ENCODE peak calls at places on chromosomes 11 and 22, in eight cellular contexts. H is activated T-cell treated with anti-CD3 and anti-CD28 coated beads for 1 hour; W is activated naive CD4-positive, alpha-beta T cell treated with anti-CD3 and anti-CD28 coated beads, Interleukin-2, amount 50 U/mL, for 16 hours; R is choroid plexus epithelial cell; G is mucosa of descending colon; M is iPS-NIHi11; S is kidney glomerular epithelial cell; T is NCI-H2081. D is an unnamed sample.

GRCh38 chr22:48663297-48663696 is 1164.4 kb downstream of the BRD1 start:
- DNase-seq in T (no peak), H (no peak), R (no peak), G (no peak), M (peak), W (no peak), S (no peak), D (no peak)

GRCh38 chr11:124865181-124865901 is at the start of gene ROBO3:
- DNase-seq in R (no peak), H (no peak), W (no peak), M (no peak), T (no peak), S (no peak), G (no peak), D (no peak)

GRCh38 chr11:69812256-69812655 is 7.0 kb downstream of the FGF3 start:
- DNase-seq in R (no peak), S (no peak), H (no peak), T (no peak), W (no peak), G (no peak), M (no peak), D (no peak)

GRCh38 chr11:58530236-58530635 is 22.3 kb upstream of the OR5B21 start:
- DNase-seq in M (no peak), H (peak), S (no peak), W (no peak), T (no peak), G (no peak), R (no peak), D (no peak)

GRCh38 chr11:92298238-92298565 is 73.6 kb downstream of the FAT3 start:
- DNase-seq in H (no peak), R (no peak), W (no peak), T (no peak), S (no peak), M (no peak), G (no peak), D (no peak)

GRCh38 chr11:94746721-94747120 is 21.4 kb upstream of the AMOTL1 start:
- DNase-seq in M (no peak), H (no peak), S (no peak), W (no peak), T (no peak), R (no peak), G (no peak), D (no peak)

GRCh38 chr11:43505171-43505570 is 146.5 kb downstream of the TTC17 start:
- DNase-seq in H (no peak), R (no peak), S (no peak), T (no peak), M (no peak), W (no peak), G (no peak), D (no peak)

GRCh38 chr11:65856689-65857499 is 1.1 kb downstream of the CFL1 start:
- DNase-seq in G (peak), M (no peak), W (peak), H (peak), S (peak), T (peak), R (peak), D (peak)

GRCh38 chr11:134939905-134940304 is 527.9 kb upstream of the B3GAT1 start:
- DNase-seq in T (no peak), M (no peak), G (no peak), W (no peak), H (no peak), R (peak), S (no peak), D (peak)

GRCh38 chr11:35539781-35540281 is 14.4 kb upstream of the PAMR1 start:
- DNase-seq in T (no peak), S (no peak), W (no peak), G (peak), H (no peak), R (peak), M (no peak), D (no peak)

GRCh38 chr22:44133901-44134511 is 46.7 kb upstream of the PARVG start:
- DNase-seq in T (no peak), W (no peak), G (peak), H (no peak), M (no peak), S (no peak), R (peak), D (no peak)

GRCh38 chr11:133947298-133947905 is 9.4 kb downstream of the IGSF9B start:
- DNase-seq in S (peak), G (no peak), W (peak), M (peak), R (peak), T (peak), H (peak), D (peak)

GRCh38 chr11:86623041-86623621 is 49.3 kb downstream of the ME3 start:
- DNase-seq in W (no peak), G (no peak), T (no peak), H (no peak), R (peak), M (no peak), S (peak), D (no peak)

GRCh38 chr11:69372589-69373250 is 78.8 kb downstream of the MYEOV start:
- DNase-seq in M (no peak), H (no peak), S (no peak), G (no peak), R (no peak), W (peak), T (no peak), D (no peak)

GRCh38 chr11:13380731-13381130 is 82.3 kb downstream of the BTBD10 start:
- DNase-seq in M (no peak), G (no peak), S (no peak), R (no peak), W (no peak), T (no peak), H (no peak), D (no peak)

GRCh38 chr11:75275581-75275980 is 35.0 kb downstream of the TPBGL start:
- DNase-seq in H (peak), S (no peak), T (no peak), W (peak), G (peak), M (peak), R (no peak), D (no peak)

GRCh38 chr22:43411981-43412807 is at the start of gene MPPED1:
- DNase-seq in H (no peak), S (no peak), M (peak), W (no peak), G (no peak), T (no peak), R (no peak), D (peak)

D was measured in nephron progenitor cell.